ENCODE peak calls at places on chromosomes 3 and 15, in ten cellular contexts. I is RWPE2, C is SK-N-SH, A is ovary, S is pancreas, B is body of pancreas, R is endothelial cell of umbilical vein, T is PC-9, D is mesendoderm, H is GM23338. Y is an unnamed sample.

GRCh38 chr3:121167374-121168139 is 259.6 kb downstream of the STXBP5L start:
- DNase-seq in I (no peak), C (no peak), A (no peak), S (no peak), B (no peak), R (no peak), T (no peak), D (no peak), H (no peak), Y (no peak)

GRCh38 chr15:64857421-64857820 is 15.7 kb downstream of the PLEKHO2 start:
- DNase-seq in I (no peak), C (no peak), A (no peak), S (no peak), B (no peak), R (no peak), T (no peak), D (peak; percentile 63), H (no peak), Y (no peak)

GRCh38 chr3:94965867-94966471 is 903.1 kb downstream of the NSUN3 start:
- DNase-seq in I (no peak), C (no peak), A (no peak), S (no peak), B (no peak), R (no peak), T (no peak), D (no peak), H (no peak), Y (no peak)

GRCh38 chr3:23949784-23950183 is 4.7 kb downstream of the NR1D2 start:
- DNase-seq in I (no peak), C (no peak), A (peak; percentile 54), S (peak; percentile 31), B (peak; percentile 78), R (peak; percentile 26), T (no peak), D (no peak), H (no peak), Y (no peak)

GRCh38 chr15:77527831-77528231 is 104.9 kb downstream of the LINGO1 start:
- DNase-seq in I (peak; percentile 52), C (no peak), A (peak; percentile 46), S (no peak), B (no peak), R (no peak), T (no peak), D (no peak), H (no peak), Y (no peak)

GRCh38 chr3:16849240-16849639 is 35.5 kb upstream of the PLCL2 start:
- DNase-seq in I (no peak), C (no peak), A (peak; percentile 46), S (no peak), B (peak; percentile 61), R (peak; percentile 48), T (no peak), D (peak; percentile 41), H (peak; percentile 75), Y (no peak)

GRCh38 chr3:131907809-131908208 is 127.0 kb downstream of the CPNE4 start:
- DNase-seq in I (no peak), C (peak; percentile 1), A (no peak), S (no peak), B (no peak), R (no peak), T (no peak), D (no peak), H (no peak), Y (no peak)

GRCh38 chr3:111605016-111605415 is 9.9 kb upstream of the ZBED2 start:
- DNase-seq in I (no peak), C (no peak), A (no peak), S (no peak), B (no peak), R (no peak), T (no peak), D (no peak), H (no peak), Y (no peak)

GRCh38 chr15:92822216-92823144 is 77.6 kb upstream of the CHD2 start:
- DNase-seq in I (no peak), C (no peak), A (no peak), S (no peak), B (no peak), R (no peak), T (no peak), D (peak; percentile 62), H (peak; percentile 78), Y (peak; percentile 42)

GRCh38 chr15:57662802-57663201 is 43.7 kb upstream of the POLR2M start:
- DNase-seq in I (no peak), C (no peak), A (no peak), S (no peak), B (peak; percentile 49), R (no peak), T (no peak), D (no peak), H (no peak), Y (no peak)

GRCh38 chr15:82944840-82945239 is 7.7 kb downstream of the HOMER2 start:
- DNase-seq in I (no peak), C (no peak), A (no peak), S (no peak), B (no peak), R (no peak), T (no peak), D (no peak), H (no peak), Y (no peak)

GRCh38 chr15:101503296-101503599 is 13.7 kb upstream of the PCSK6 start:
- DNase-seq in I (peak; percentile 30), C (no peak), A (no peak), S (no peak), B (no peak), R (no peak), T (no peak), D (no peak), H (no peak), Y (no peak)

GRCh38 chr3:176994876-176995781 is 202.2 kb downstream of the TBL1XR1 start:
- DNase-seq in I (no peak), C (no peak), A (no peak), S (no peak), B (no peak), R (no peak), T (no peak), D (no peak), H (no peak), Y (no peak)

GRCh38 chr15:100930306-100930848 is 11.2 kb downstream of the LRRK1 start:
- DNase-seq in I (no peak), C (no peak), A (no peak), S (no peak), B (no peak), R (no peak), T (no peak), D (no peak), H (no peak), Y (no peak)

GRCh38 chr3:107024481-107025153 is 352.6 kb upstream of the CCDC54 start:
- DNase-seq in I (no peak), C (peak; percentile 41), A (no peak), S (no peak), B (peak; percentile 10), R (no peak), T (no peak), D (no peak), H (no peak), Y (no peak)

GRCh38 chr3:52532838-52533622 is 627 bp downstream of the NT5DC2 start:
- DNase-seq in I (peak; percentile 61), C (peak; percentile 60), A (peak; percentile 66), S (no peak), B (no peak), R (no peak), T (no peak), D (peak; percentile 60), H (peak; percentile 70), Y (no peak)
- H3K4me3 ChIP-seq in I (peak overlapping the region; percentile 88), C (peak overlapping the region; percentile 87), A (peak overlapping the region; percentile 47), S (peak overlapping the region; percentile 49), B (no peak overlapping the region), R (peak overlapping the region; percentile 90), T (peak overlapping the region; percentile 63), D (peak overlapping the region; percentile 84), H (peak overlapping the region; percentile 80), Y (peak overlapping the region; percentile 87)

GRCh38 chr3:161695811-161696210 is 199.2 kb downstream of the OTOL1 start:
- DNase-seq in I (no peak), C (no peak), A (no peak), S (no peak), B (no peak), R (no peak), T (no peak), D (no peak), H (no peak), Y (no peak)
- H3K27ac ChIP-seq in I (no peak overlapping the region), C (no peak overlapping the region), A (no peak overlapping the region), S (no peak overlapping the region), B (no peak overlapping the region), R (no peak overlapping the region), T (no peak overlapping the region), D (no peak overlapping the region), H (no peak overlapping the region), Y (no peak overlapping the region)

GRCh38 chr15:42725331-42725903 is 11.5 kb downstream of the CDAN1 start:
- DNase-seq in I (no peak), C (no peak), A (no peak), S (peak; percentile 6), B (no peak), R (no peak), T (no peak), D (no peak), H (no peak), Y (no peak)

GRCh38 chr15:42727740-42728355 is 9.1 kb downstream of the CDAN1 start:
- DNase-seq in I (no peak), C (peak; percentile 43), A (no peak), S (peak; percentile 9), B (no peak), R (no peak), T (no peak), D (no peak), H (no peak), Y (no peak)

GRCh38 chr15:42724276-42724675 is 12.7 kb downstream of the CDAN1 start:
- DNase-seq in I (no peak), C (peak; percentile 3), A (no peak), S (peak; percentile 5), B (no peak), R (no peak), T (no peak), D (no peak), H (no peak), Y (no peak)

GRCh38 chr15:42728562-42728961 is 8.4 kb downstream of the CDAN1 start:
- DNase-seq in I (no peak), C (peak; percentile 36), A (no peak), S (no peak), B (no peak), R (no peak), T (no peak), D (no peak), H (no peak), Y (no peak)

GRCh38 chr15:42726114-42726513 is 10.8 kb downstream of the CDAN1 start:
- DNase-seq in I (no peak), C (peak; percentile 22), A (no peak), S (no peak), B (no peak), R (no peak), T (no peak), D (no peak), H (no peak), Y (peak; percentile 36)
- H3K36me3 ChIP-seq in I (peaks cover 80% of the 10 kb centered on the region), C (peaks cover 41% of the 10 kb centered on the region), A (no peaks in the 10 kb centered on the region), S (peaks cover 5% of the 10 kb centered on the region), B (no peaks in the 10 kb centered on the region), R (peaks cover 60% of the 10 kb centered on the region), T (no peaks in the 10 kb centered on the region), D (peaks cover 18% of the 10 kb centered on the region), H (peaks cover 18% of the 10 kb centered on the region), Y (peaks cover 86% of the 10 kb centered on the region)

DNA sequence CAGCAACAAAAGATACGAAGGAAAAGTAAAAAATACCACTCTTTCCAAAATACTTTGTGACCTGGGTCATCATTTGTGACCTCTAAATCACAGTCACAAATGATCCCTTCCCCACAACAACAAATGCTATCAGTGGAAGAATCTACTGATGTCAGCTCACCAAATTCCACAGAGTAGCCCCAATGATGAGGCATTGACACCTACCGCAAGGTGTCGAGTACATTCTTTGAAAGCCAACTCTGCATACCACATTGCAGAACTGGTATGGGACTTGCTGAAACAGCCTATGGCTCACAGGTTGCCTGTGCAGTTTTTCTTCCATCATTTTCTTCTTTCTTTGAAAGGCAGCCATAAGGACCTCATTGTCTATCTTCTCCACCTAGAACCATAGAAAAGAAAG is 21.2 kb upstream of the KPNA1 start:
- DNase-seq in I (no peak), C (no peak), A (no peak), S (no peak), B (no peak), R (no peak), T (no peak), D (peak; percentile 97), H (peak; percentile 74), Y (no peak)
- H3K4me3 ChIP-seq in I (no peak overlapping the region), C (no peak overlapping the region), A (no peak overlapping the region), S (no peak overlapping the region), B (no peak overlapping the region), R (no peak overlapping the region), T (no peak overlapping the region), D (no peak overlapping the region), H (peak overlapping the region; percentile 3), Y (no peak overlapping the region)